ENCODE peak calls at places on chromosomes 6 and 20, in ten cellular contexts. O is left ventricle myocardium inferior, N is natural killer cell, Q is epithelial cell of esophagus, P is heart left ventricle, E is upper lobe of right lung, M is psoas muscle, G is type B pancreatic cell, R is AG10803, I is B cell. L is an unnamed sample.

GRCh38 chr6:111468329-111469012 is 14.5 kb downstream of the REV3L start:
- DNase-seq in O (no peak), N (no peak), Q (peak), P (no peak), E (no peak), M (no peak), G (no peak), R (no peak), I (no peak), L (peak)

GRCh38 chr20:53405070-53405603 is 188.5 kb downstream of the ZNF217 start:
- DNase-seq in O (no peak), N (no peak), Q (no peak), P (no peak), E (no peak), M (no peak), G (no peak), R (no peak), I (no peak), L (no peak)

GRCh38 chr20:60036346-60037119 is 78.3 kb downstream of the CDH26 start:
- DNase-seq in O (no peak), N (no peak), Q (no peak), P (no peak), E (no peak), M (no peak), G (no peak), R (no peak), I (no peak), L (no peak)

GRCh38 chr6:2630362-2630761 is 120.4 kb downstream of the MYLK4 start:
- DNase-seq in O (no peak), N (no peak), Q (peak), P (no peak), E (no peak), M (no peak), G (no peak), R (peak), I (no peak), L (peak)

GRCh38 chr20:49885558-49886332 is 29.6 kb downstream of the SPATA2 start:
- DNase-seq in O (no peak), N (no peak), Q (no peak), P (no peak), E (no peak), M (no peak), G (no peak), R (no peak), I (no peak), L (no peak)

GRCh38 chr20:17971571-17972013 is 2.8 kb downstream of the MGME1 start:
- DNase-seq in O (no peak), N (no peak), Q (no peak), P (no peak), E (no peak), M (no peak), G (no peak), R (peak), I (no peak), L (no peak)

GRCh38 chr6:24666097-24666615 is 543 bp downstream of the TDP2 start:
- DNase-seq in O (peak), N (no peak), Q (peak), P (peak), E (peak), M (peak), G (no peak), R (peak), I (no peak), L (peak)

GRCh38 chr20:46837083-46837482 is 57.6 kb upstream of the EYA2 start:
- DNase-seq in O (no peak), N (no peak), Q (no peak), P (no peak), E (no peak), M (no peak), G (no peak), R (no peak), I (no peak), L (no peak)

GRCh38 chr20:19560876-19561480 is 197.1 kb upstream of the RIN2 start:
- DNase-seq in O (no peak), N (no peak), Q (no peak), P (no peak), E (no peak), M (no peak), G (no peak), R (peak), I (no peak), L (no peak)

GRCh38 chr6:157531169-157531985 is 150.4 kb downstream of the ZDHHC14 start:
- DNase-seq in O (no peak), N (no peak), Q (no peak), P (no peak), E (no peak), M (peak), G (no peak), R (no peak), I (no peak), L (peak)

GRCh38 chr6:156980515-156980914 is 203.3 kb downstream of the ARID1B start:
- DNase-seq in O (no peak), N (no peak), Q (peak), P (no peak), E (no peak), M (no peak), G (no peak), R (no peak), I (no peak), L (no peak)

GRCh38 chr6:28266563-28266961 is 381 bp upstream of the ZSCAN26 start:
- DNase-seq in O (no peak), N (no peak), Q (no peak), P (no peak), E (no peak), M (no peak), G (no peak), R (no peak), I (no peak), L (no peak)

GRCh38 chr6:5638666-5639065 is 368.1 kb downstream of the NRN1 start:
- DNase-seq in O (peak), N (no peak), Q (no peak), P (peak), E (no peak), M (no peak), G (no peak), R (no peak), I (no peak), L (no peak)

GRCh38 chr6:3585320-3585935 is 128.6 kb upstream of the SLC22A23 start:
- DNase-seq in O (no peak), N (no peak), Q (peak), P (no peak), E (no peak), M (no peak), G (no peak), R (peak), I (no peak), L (no peak)

GRCh38 chr6:43584892-43585570 is 9.0 kb downstream of the POLH start:
- DNase-seq in O (no peak), N (no peak), Q (no peak), P (no peak), E (no peak), M (no peak), G (no peak), R (peak), I (no peak), L (no peak)

GRCh38 chr20:6053776-6054688 is at the start of gene LRRN4:
- DNase-seq in O (no peak), N (no peak), Q (peak), P (no peak), E (peak), M (no peak), G (no peak), R (peak), I (no peak), L (peak)

GRCh38 chr6:37303891-37304503 is 46.1 kb upstream of the TMEM217 start:
- DNase-seq in O (no peak), N (no peak), Q (peak), P (no peak), E (no peak), M (no peak), G (no peak), R (peak), I (no peak), L (peak)

GRCh38 chr6:29942275-29943052 is at the start of gene HLA-A:
- DNase-seq in O (peak), N (peak), Q (peak), P (peak), E (peak), M (peak), G (peak), R (peak), I (peak), L (peak)
- TF ChIP-seq CTCF in O (no peak), N (no peak), Q (no peak), P (no peak), E (no peak), M (no peak), G (no peak), R (no peak), I (no peak), L (no peak)

GRCh38 chr6:151806757-151807512 is 547 bp upstream of the ESR1 start:
- DNase-seq in O (no peak), N (no peak), Q (no peak), P (no peak), E (no peak), M (no peak), G (no peak), R (peak), I (peak), L (no peak)
- TF ChIP-seq CTCF in O (no peak), N (no peak), Q (no peak), P (no peak), E (no peak), M (no peak), G (no peak), R (no peak), I (no peak), L (no peak)

DNA sequence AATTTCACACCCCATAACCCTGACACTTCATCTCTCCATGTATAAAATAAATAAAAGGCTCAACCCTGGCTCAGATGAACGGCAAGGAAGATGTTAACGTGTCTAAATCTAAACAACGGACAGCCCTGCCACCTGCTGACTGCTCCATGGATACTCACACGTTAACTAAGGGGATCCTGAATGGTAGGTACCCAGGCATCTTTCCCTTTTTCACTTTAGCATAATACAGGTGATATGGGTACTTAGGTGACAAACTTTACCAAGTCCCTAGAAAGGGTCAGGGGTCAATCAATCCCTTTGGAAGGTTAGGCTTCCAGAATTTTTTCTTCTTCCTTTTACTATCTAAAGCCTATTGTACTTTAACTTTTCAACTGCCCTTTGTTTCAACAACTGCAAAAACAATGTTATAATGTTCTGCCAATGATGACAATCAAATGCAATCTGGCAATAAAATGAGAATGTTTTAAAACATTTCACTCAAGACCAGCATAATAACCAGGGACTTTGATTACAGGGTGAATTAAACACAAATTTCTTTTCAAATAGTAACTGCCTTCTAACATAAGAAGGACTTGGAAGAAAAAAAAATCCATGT is 52.4 kb upstream of the IPCEF1 start:
- DNase-seq in O (no peak), N (no peak), Q (peak), P (peak), E (no peak), M (no peak), G (no peak), R (no peak), I (no peak), L (peak)
- TF ChIP-seq CTCF in O (peak), N (no peak), Q (peak), P (peak), E (peak), M (peak), G (peak), R (peak), I (no peak), L (peak)

GRCh38 chr6:42431356-42431755 is 20.4 kb downstream of the TRERF1 start:
- DNase-seq in O (no peak), N (no peak), Q (no peak), P (no peak), E (no peak), M (no peak), G (no peak), R (no peak), I (no peak), L (no peak)

GRCh38 chr6:42429836-42430235 is 21.9 kb downstream of the TRERF1 start:
- DNase-seq in O (no peak), N (no peak), Q (no peak), P (no peak), E (no peak), M (no peak), G (no peak), R (no peak), I (no peak), L (no peak)

GRCh38 chr6:42426191-42426590 is 25.5 kb downstream of the TRERF1 start:
- DNase-seq in O (no peak), N (no peak), Q (no peak), P (no peak), E (no peak), M (no peak), G (no peak), R (no peak), I (no peak), L (no peak)

GRCh38 chr6:42429042-42429574 is 22.6 kb downstream of the TRERF1 start:
- DNase-seq in O (no peak), N (no peak), Q (no peak), P (no peak), E (no peak), M (no peak), G (no peak), R (no peak), I (no peak), L (no peak)

DNA sequence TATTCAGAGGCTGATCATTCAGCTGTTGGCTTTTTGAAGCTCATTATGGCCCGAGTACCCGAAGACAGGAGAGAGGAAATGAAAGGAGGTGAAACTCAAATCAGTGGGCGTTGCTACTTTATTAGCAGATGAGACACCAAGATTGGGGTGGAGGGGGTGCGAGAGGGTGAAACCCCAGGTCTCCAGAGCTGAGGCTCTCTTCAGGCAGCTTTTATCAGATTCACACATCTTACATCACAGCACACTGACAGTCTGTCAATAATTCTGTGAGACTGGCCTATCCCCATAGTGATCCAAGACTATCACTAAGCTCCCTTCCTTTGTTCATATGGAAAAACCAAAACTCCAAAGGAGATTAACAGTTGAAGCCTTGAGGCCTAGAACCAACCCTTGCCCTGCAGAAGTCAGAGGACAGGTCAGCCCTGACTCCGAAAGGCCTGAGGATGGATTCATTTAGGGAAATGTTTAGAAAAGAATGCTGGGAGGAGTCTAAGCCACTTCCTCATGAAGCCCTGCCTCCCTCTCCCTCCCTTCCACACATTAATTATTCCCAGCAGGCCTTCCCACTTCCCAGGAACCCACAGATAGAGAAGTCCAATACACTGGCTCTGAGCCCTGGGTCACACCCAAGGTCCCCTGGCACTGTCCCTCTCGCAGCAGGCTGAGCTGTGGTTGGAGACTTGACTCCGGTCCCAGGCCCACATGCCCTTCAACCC is 23.2 kb downstream of the TRERF1 start:
- DNase-seq in O (peak), N (no peak), Q (no peak), P (peak), E (no peak), M (peak), G (no peak), R (peak), I (peak), L (no peak)
- TF ChIP-seq CTCF in O (no peak), N (no peak), Q (no peak), P (no peak), E (no peak), M (no peak), G (no peak), R (no peak), I (no peak), L (no peak)

DNA sequence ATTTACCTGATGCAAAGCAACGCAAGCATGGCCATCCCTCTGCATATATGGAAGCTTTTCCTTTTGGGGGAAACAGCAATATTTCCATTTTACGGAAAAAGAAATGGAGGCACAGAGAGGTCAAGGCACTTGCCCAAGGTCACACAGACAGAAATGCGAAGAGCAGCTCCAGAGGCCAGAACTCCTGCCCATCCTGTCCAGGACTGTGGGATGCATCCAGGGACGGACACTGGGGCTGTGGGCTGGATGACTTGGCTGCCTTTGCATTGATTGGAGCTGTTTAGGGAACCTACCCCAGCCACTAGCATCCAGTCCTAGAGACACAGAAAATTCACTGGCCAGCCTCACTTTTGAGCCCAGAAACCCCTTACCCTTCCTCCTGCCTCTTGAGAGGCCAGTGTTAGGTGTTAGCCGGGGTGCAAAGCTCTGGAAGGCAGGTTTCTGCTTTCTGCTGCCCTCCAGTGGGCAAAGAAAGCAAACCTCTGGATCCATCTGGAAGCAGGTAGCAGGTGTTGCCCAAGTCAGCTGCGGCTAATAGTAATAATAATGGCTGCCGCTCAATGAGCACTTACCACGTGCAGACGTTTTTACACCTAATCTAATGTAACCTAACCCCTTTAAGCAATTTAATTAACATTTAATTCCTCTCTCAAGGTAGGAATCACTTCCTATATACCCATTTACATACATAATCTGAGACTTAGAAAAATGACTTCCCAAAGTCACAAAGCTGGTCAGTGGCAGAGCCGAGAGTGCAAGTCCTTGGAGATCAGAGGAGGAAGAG is 31.7 kb upstream of the CCN5 start:
- DNase-seq in O (peak), N (peak), Q (peak), P (no peak), E (no peak), M (no peak), G (no peak), R (no peak), I (peak), L (peak)
- TF ChIP-seq CTCF in O (peak), N (peak), Q (peak), P (peak), E (peak), M (peak), G (peak), R (peak), I (peak), L (peak)

GRCh38 chr6:53547815-53548496 is 3.1 kb upstream of the GCLC start:
- DNase-seq in O (peak), N (peak), Q (peak), P (peak), E (peak), M (peak), G (peak), R (peak), I (peak), L (peak)
- TF ChIP-seq CTCF in O (no peak), N (no peak), Q (no peak), P (no peak), E (no peak), M (no peak), G (no peak), R (no peak), I (no peak), L (no peak)

GRCh38 chr6:31836676-31837611 is 9.4 kb downstream of the HSPA1B start:
- DNase-seq in O (no peak), N (no peak), Q (no peak), P (no peak), E (no peak), M (no peak), G (no peak), R (peak), I (no peak), L (no peak)
- TF ChIP-seq CTCF in O (no peak), N (no peak), Q (peak), P (no peak), E (no peak), M (no peak), G (no peak), R (peak), I (no peak), L (no peak)

GRCh38 chr6:48928937-48929336 is 534.1 kb downstream of the MMUT start:
- DNase-seq in O (no peak), N (no peak), Q (no peak), P (no peak), E (no peak), M (no peak), G (no peak), R (no peak), I (no peak), L (no peak)
- TF ChIP-seq CTCF in O (no peak), N (no peak), Q (peak), P (no peak), E (no peak), M (no peak), G (peak), R (no peak), I (no peak), L (no peak)